ENCODE peak calls at places on chromosomes 1 and 21, in six cellular contexts. F is HEK293T, E is B cell, C is LHCN-M2, P is germinal center, H is mucosa of gallbladder. R is an unnamed sample.
A peak's percentile ranks its signal among the peaks of the same experiment; 100 is the strongest.

GRCh38 chr21:44401386-44402160 is 48.2 kb downstream of the TRPM2 start:
- DNase-seq in H (peak; percentile 2), C (no peak), F (no peak), P (no peak), E (no peak), R (no peak)

GRCh38 chr1:151259351-151259750 is 4.8 kb downstream of the PSMD4 start:
- DNase-seq in F (no peak), C (no peak), E (no peak), H (no peak), P (no peak), R (no peak)

GRCh38 chr21:45862544-45863207 is 118.9 kb upstream of the COL6A1 start:
- DNase-seq in C (no peak), F (no peak), H (no peak), P (no peak), E (no peak), R (no peak)

GRCh38 chr1:64343105-64343960 is 126.6 kb upstream of the CACHD1 start:
- DNase-seq in C (peak; percentile 21), E (no peak), F (peak; percentile 44), P (no peak), H (no peak), R (no peak)

GRCh38 chr1:222279591-222279990 is 268.3 kb downstream of the HHIPL2 start:
- DNase-seq in F (no peak), E (no peak), P (no peak), H (no peak), C (no peak), R (no peak)

GRCh38 chr1:117683571-117684285 is 77.9 kb downstream of the TENT5C start:
- DNase-seq in H (no peak), E (no peak), P (no peak), C (peak; percentile 68), F (no peak), R (no peak)

GRCh38 chr1:37890378-37891014 is 31.1 kb upstream of the MTF1 start:
- DNase-seq in E (peak; percentile 50), H (no peak), P (peak; percentile 52), F (peak; percentile 37), C (peak; percentile 50), R (no peak)

GRCh38 chr1:40692429-40692905 is 963 bp downstream of the NFYC start:
- DNase-seq in F (peak; percentile 14), C (no peak), P (no peak), H (peak; percentile 20), E (no peak), R (no peak)

GRCh38 chr1:77757616-77758015 is 2.0 kb downstream of the USP33 start:
- DNase-seq in F (no peak), H (no peak), P (no peak), C (peak; percentile 33), E (no peak), R (no peak)

GRCh38 chr1:74733616-74734484 is 898 bp downstream of the TYW3 start:
- DNase-seq in E (peak; percentile 40), H (peak; percentile 52), C (peak; percentile 80), F (peak; percentile 63), P (peak; percentile 55), R (peak; percentile 8)

GRCh38 chr1:67347688-67348472 is 40.2 kb downstream of the IL12RB2 start:
- DNase-seq in F (peak; percentile 84), H (peak; percentile 30), C (peak; percentile 53), P (peak; percentile 30), E (no peak), R (no peak)

GRCh38 chr1:40392206-40392605 is 18.7 kb downstream of the SMAP2 start:
- DNase-seq in F (no peak), C (peak; percentile 76), H (no peak), E (no peak), P (no peak), R (no peak)

GRCh38 chr1:81505831-81506230 is 294.9 kb upstream of the ADGRL2 start:
- DNase-seq in H (no peak), F (no peak), E (peak; percentile 33), P (no peak), C (no peak), R (no peak)

GRCh38 chr1:20271498-20272400 is 18.9 kb upstream of the VWA5B1 start:
- DNase-seq in E (no peak), F (no peak), P (no peak), H (no peak), C (no peak), R (no peak)

GRCh38 chr1:172388490-172388889 is 32.0 kb upstream of the C1orf105 start:
- DNase-seq in E (no peak), H (no peak), C (no peak), P (no peak), F (no peak), R (no peak)

GRCh38 chr1:21901986-21902377 is 35.1 kb downstream of the HSPG2 start:
- DNase-seq in H (no peak), C (no peak), P (no peak), E (no peak), F (no peak), R (no peak)

GRCh38 chr1:229156819-229157218 is 114.1 kb upstream of the RAB4A start:
- DNase-seq in P (no peak), C (no peak), E (no peak), H (peak; percentile 22), F (peak; percentile 40), R (no peak)

GRCh38 chr1:244598611-244599010 is 54.3 kb upstream of the DESI2 start:
- DNase-seq in H (no peak), C (no peak), E (no peak), P (no peak), F (no peak), R (no peak)

GRCh38 chr1:178307264-178307663 is 189.5 kb downstream of the CLEC20A start:
- DNase-seq in E (no peak), H (no peak), P (no peak), F (no peak), C (no peak), R (no peak)

GRCh38 chr1:210901981-210902770 is 231.8 kb downstream of the KCNH1 start:
- DNase-seq in C (no peak), P (no peak), H (no peak), F (no peak), E (no peak), R (no peak)

R was measured in activated T-helper 1 cell treated with anti-CD3 and anti-CD28 coated beads, Interleukin-2, amount 50 U/mL, for 16 hours.